ENCODE peak calls at places on chromosome 10, in five cellular contexts. S is HCT116, X is SK-N-SH, A is K562, V is GM12878. T is an unnamed sample.

GRCh38 chr10:27742195-27742925 is 3.3 kb downstream of the MKX start:
- DNase-seq in S (peak), X (peak), A (peak), V (peak), T (peak)

GRCh38 chr10:5663692-5664427 is 2.5 kb downstream of the ASB13 start:
- DNase-seq in S (no peak), X (peak), A (no peak), V (no peak), T (no peak)

GRCh38 chr10:124145109-124145860 is 51.9 kb upstream of the CHST15 start:
- DNase-seq in S (no peak), X (no peak), A (no peak), V (no peak), T (no peak)

GRCh38 chr10:541041-541440 is 148.4 kb downstream of the DIP2C start:
- DNase-seq in S (no peak), X (no peak), A (no peak), V (no peak), T (no peak)

GRCh38 chr10:76285012-76285411 is 853.6 kb downstream of the LRMDA start:
- DNase-seq in S (no peak), X (no peak), A (no peak), V (no peak), T (peak)

GRCh38 chr10:97689637-97690036 is 2.6 kb upstream of the AVPI1 start:
- DNase-seq in S (peak), X (no peak), A (peak), V (no peak), T (no peak)

GRCh38 chr10:23826399-23826798 is 382.5 kb upstream of the KIAA1217 start:
- DNase-seq in S (no peak), X (no peak), A (no peak), V (no peak), T (peak)

GRCh38 chr10:16597656-16598055 is 76.0 kb upstream of the C1QL3 start:
- DNase-seq in S (no peak), X (no peak), A (peak), V (no peak), T (no peak)

GRCh38 chr10:103044942-103045489 is 126.9 kb downstream of the CNNM2 start:
- DNase-seq in S (no peak), X (no peak), A (no peak), V (no peak), T (no peak)

GRCh38 chr10:8910314-8910713 is 855.8 kb downstream of the GATA3 start:
- DNase-seq in S (no peak), X (no peak), A (no peak), V (no peak), T (no peak)

GRCh38 chr10:80526218-80526617 is 11.5 kb upstream of the SH2D4B start:
- DNase-seq in S (no peak), X (no peak), A (no peak), V (no peak), T (no peak)

GRCh38 chr10:132687893-132688579 is 97.9 kb downstream of the NKX6-2 start:
- DNase-seq in S (no peak), X (no peak), A (no peak), V (no peak), T (no peak)

GRCh38 chr10:15373199-15373598 is 2.1 kb upstream of the FAM171A1 start:
- DNase-seq in S (no peak), X (no peak), A (no peak), V (no peak), T (no peak)

GRCh38 chr10:83166344-83166743 is 973.0 kb upstream of the GHITM start:
- DNase-seq in S (no peak), X (peak), A (no peak), V (no peak), T (no peak)

GRCh38 chr10:94210465-94211186 is 152.1 kb downstream of the NOC3L start:
- DNase-seq in S (no peak), X (no peak), A (no peak), V (no peak), T (peak)

GRCh38 chr10:120508393-120508792 is 51.4 kb downstream of the PLPP4 start:
- DNase-seq in S (peak), X (no peak), A (no peak), V (no peak), T (no peak)

GRCh38 chr10:30674796-30675195 is 45.2 kb upstream of the LYZL2 start:
- DNase-seq in S (no peak), X (no peak), A (no peak), V (no peak), T (no peak)

GRCh38 chr10:30676319-30676718 is 46.8 kb upstream of the LYZL2 start:
- DNase-seq in S (no peak), X (no peak), A (no peak), V (no peak), T (no peak)

GRCh38 chr10:30671011-30671616 is 41.6 kb upstream of the LYZL2 start:
- DNase-seq in S (peak), X (peak), A (peak), V (no peak), T (peak)
- TF ChIP-seq ZBTB33 in S (no peak), X (no peak), A (no peak), V (no peak), T (no peak)

GRCh38 chr10:52740913-52741675 is 31.5 kb downstream of the MBL2 start:
- DNase-seq in S (peak), X (peak), A (peak), V (no peak), T (peak)
- TF ChIP-seq ZBTB33 in S (no peak), X (no peak), A (no peak), V (no peak), T (no peak)

DNA sequence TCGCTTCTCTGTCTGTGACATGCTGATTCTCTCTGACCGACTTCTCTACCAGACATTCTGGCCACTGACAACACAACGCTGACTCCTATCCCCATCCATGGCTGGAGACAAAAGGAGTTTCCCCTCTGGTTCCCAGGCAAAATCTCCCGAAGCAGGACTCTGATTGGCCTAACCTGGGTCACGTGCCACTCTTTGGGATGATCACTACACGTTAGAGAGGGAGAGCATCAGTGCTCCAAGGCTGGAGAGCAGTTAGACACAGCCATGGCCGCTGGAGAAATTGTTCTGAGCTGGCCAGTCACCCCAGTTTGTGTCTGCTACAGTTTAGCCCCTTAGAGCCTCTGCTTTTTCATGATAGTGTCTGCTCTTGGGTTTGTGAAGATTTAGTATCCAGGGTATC is 38.9 kb downstream of the ADAMTS14 start:
- DNase-seq in S (no peak), X (no peak), A (no peak), V (no peak), T (no peak)
- TF ChIP-seq ZBTB33 in S (no peak), X (no peak), A (no peak), V (no peak), T (no peak)

GRCh38 chr10:122327237-122328206 is 47.0 kb upstream of the PLEKHA1 start:
- DNase-seq in S (no peak), X (no peak), A (no peak), V (no peak), T (no peak)

GRCh38 chr10:122329416-122329815 is 45.1 kb upstream of the PLEKHA1 start:
- DNase-seq in S (no peak), X (no peak), A (no peak), V (no peak), T (no peak)

GRCh38 chr10:122326385-122326784 is 48.1 kb upstream of the PLEKHA1 start:
- DNase-seq in S (no peak), X (no peak), A (no peak), V (no peak), T (no peak)

GRCh38 chr10:122326806-122327205 is 47.7 kb upstream of the PLEKHA1 start:
- DNase-seq in S (no peak), X (no peak), A (no peak), V (no peak), T (no peak)

DNA sequence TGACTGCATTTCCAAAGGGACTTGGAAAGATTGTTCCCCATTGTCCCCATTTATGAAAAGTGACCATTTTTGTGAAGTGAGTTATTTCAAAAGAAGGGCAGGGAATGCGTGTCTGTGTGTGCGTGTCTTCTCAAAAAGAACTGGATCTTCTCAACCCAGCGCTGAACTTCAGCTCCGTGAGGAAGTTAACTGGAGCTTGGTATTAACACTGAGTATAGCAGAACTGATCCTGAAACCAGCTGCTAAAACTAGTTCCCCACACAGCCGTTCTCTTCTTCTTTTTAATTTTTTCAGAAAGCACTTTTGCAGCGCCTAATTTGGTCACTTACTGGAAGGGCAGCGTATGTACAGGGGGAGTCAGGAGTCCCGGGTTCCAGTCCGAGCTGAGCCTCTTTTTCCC is 45.8 kb upstream of the PLEKHA1 start:
- DNase-seq in S (no peak), X (no peak), A (no peak), V (no peak), T (no peak)
- TF ChIP-seq ZBTB33 in S (no peak), X (no peak), A (no peak), V (no peak), T (no peak)

GRCh38 chr10:128498746-128499145 is 372.5 kb upstream of the MKI67 start:
- DNase-seq in S (no peak), X (no peak), A (no peak), V (no peak), T (no peak)

GRCh38 chr10:128499486-128499885 is 373.3 kb upstream of the MKI67 start:
- DNase-seq in S (no peak), X (no peak), A (no peak), V (no peak), T (no peak)

GRCh38 chr10:128500642-128501041 is 374.4 kb upstream of the MKI67 start:
- DNase-seq in S (no peak), X (no peak), A (no peak), V (no peak), T (no peak)

GRCh38 chr10:128498378-128498730 is 372.1 kb upstream of the MKI67 start:
- DNase-seq in S (no peak), X (no peak), A (no peak), V (no peak), T (no peak)

DNA sequence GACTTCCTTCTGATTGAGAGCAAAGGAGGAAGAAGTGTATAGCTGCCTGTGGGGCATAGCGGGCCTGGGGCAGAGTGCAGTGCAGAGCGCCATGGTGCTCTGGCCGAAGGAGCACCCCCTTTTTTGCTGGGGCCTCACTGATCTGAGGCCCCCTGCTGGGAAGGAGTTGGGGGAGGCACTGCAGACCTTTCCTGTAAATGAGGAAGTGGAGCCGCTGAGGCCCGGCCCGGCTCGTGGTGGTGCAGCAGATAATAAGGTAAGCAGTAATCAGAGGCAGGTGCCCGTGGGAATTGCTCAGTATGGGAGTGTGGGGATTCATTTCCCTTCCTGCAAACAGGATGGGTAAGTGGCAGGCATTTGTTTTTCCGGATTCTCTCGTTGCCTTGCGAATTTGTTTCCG is 373.7 kb upstream of the MKI67 start:
- DNase-seq in S (no peak), X (no peak), A (no peak), V (no peak), T (no peak)
- TF ChIP-seq ZBTB33 in S (no peak), X (no peak), A (no peak), V (no peak), T (no peak)

DNA sequence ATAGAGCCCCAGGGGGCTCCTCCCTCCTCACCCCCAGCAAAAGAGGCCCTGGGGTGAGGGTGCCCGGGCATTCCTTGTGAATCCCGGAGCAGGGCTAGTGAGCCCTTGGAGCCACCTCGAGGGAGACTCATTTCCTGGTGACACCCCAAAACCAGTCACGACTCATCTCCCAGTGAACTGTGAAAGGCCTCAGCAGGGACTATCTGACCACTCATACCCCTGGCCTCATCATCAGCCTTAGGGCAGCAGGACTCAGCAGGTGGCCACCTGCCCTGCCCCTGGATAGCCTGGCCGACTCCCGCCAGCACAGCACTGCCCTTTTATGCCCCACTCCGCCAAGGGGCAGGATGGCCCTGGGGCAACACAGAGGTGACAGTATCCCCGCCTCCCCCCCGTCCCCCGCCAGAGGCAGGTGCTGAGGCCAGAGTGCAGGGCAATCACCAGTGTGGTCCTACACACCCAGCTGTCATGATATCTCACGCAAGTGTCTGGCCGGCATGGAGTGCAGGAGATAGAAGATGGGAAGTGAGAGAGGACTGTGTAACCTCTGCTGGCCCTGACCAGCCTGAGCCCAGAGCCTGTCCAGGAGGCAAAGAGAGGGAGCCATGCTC is 3.2 kb downstream of the SNCG start:
- DNase-seq in S (no peak), X (no peak), A (no peak), V (no peak), T (no peak)
- TF ChIP-seq ZBTB33 in S (no peak), X (no peak), A (no peak), V (no peak), T (no peak)

DNA sequence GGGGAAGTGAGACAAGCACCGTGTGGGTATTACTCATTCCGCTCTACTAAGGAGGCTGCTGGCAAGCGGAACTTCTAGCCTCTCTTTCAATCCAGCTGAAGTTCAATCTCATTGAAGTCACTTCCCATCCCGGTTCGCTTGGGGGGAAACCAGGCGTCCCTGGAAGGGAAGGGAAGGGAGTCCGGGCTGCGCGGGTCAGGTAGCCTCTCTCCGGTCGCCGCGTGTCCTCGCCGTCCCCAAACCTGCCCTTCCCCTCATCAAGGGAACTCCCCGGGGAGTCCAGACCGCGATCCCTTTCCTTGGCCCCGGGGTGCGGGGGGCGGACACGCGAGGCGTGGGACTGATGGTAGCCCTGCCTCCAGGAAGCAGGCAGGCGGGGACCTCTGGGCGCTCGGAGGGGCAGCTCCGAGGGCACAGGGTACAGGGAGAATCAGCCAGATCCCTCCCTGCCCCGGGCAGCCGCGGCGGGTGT is 598 bp upstream of the ZEB1 start:
- DNase-seq in S (peak), X (peak), A (peak), V (peak), T (peak)
- TF ChIP-seq ZBTB33 in S (no peak), X (no peak), A (no peak), V (peak), T (no peak)

GRCh38 chr10:36574212-36574611 is 551.2 kb upstream of the ANKRD30A start:
- DNase-seq in S (no peak), X (no peak), A (no peak), V (no peak), T (no peak)
- TF ChIP-seq ZBTB33 in S (no peak), X (no peak), A (no peak), V (no peak), T (no peak)

T was measured in HepG2.